ENCODE peak calls at places on chromosomes 1 and 21, in ten cellular contexts. S, E, D, L, C, Z, G, M, V and H are unnamed samples.

GRCh38 chr1:98264727-98265126 is 343.9 kb upstream of the DPYD start:
- DNase-seq in S (no peak), E (no peak), D (peak; percentile 31), L (no peak), C (no peak), Z (no peak), G (no peak), M (no peak), V (no peak), H (no peak)

GRCh38 chr21:41250519-41250918 is 66.1 kb upstream of the FAM3B start:
- DNase-seq in S (no peak), E (peak; percentile 42), D (peak; percentile 57), L (peak; percentile 75), C (no peak), Z (no peak), G (no peak), M (no peak), V (no peak), H (peak; percentile 66)

GRCh38 chr1:230052665-230053064 is 14.4 kb upstream of the GALNT2 start:
- DNase-seq in S (no peak), E (no peak), D (no peak), L (no peak), C (no peak), Z (no peak), G (no peak), M (no peak), V (no peak), H (no peak)

GRCh38 chr21:37463083-37463780 is 96.7 kb downstream of the DYRK1A start:
- DNase-seq in S (peak; percentile 20), E (peak; percentile 71), D (peak; percentile 69), L (peak; percentile 46), C (no peak), Z (no peak), G (peak; percentile 18), M (no peak), V (peak; percentile 44), H (peak; percentile 66)

GRCh38 chr1:206725053-206725963 is 40.6 kb downstream of the MAPKAPK2 start:
- DNase-seq in S (peak; percentile 71), E (peak; percentile 32), D (no peak), L (peak; percentile 52), C (no peak), Z (no peak), G (no peak), M (no peak), V (peak; percentile 70), H (no peak)

GRCh38 chr1:176897350-176898236 is 266.9 kb downstream of the ASTN1 start:
- DNase-seq in S (peak; percentile 52), E (peak; percentile 62), D (peak; percentile 62), L (peak; percentile 52), C (peak; percentile 72), Z (peak; percentile 17), G (peak; percentile 66), M (peak; percentile 39), V (peak; percentile 88), H (peak; percentile 37)

GRCh38 chr1:206469933-206470691 is at the start of gene IKBKE:
- DNase-seq in S (peak; percentile 80), E (peak; percentile 78), D (peak; percentile 84), L (peak; percentile 81), C (no peak), Z (peak; percentile 31), G (peak; percentile 49), M (peak; percentile 68), V (peak; percentile 87), H (peak; percentile 69)

GRCh38 chr1:207579436-207579799 is 65.5 kb upstream of the CR1L start:
- DNase-seq in S (peak; percentile 30), E (peak; percentile 44), D (peak; percentile 61), L (peak; percentile 76), C (no peak), Z (peak; percentile 20), G (peak; percentile 67), M (no peak), V (peak; percentile 70), H (peak; percentile 54)

GRCh38 chr1:93021539-93022134 is 57.4 kb upstream of the MTF2 start:
- DNase-seq in S (peak; percentile 66), E (peak; percentile 44), D (peak; percentile 66), L (peak; percentile 56), C (no peak), Z (no peak), G (peak; percentile 55), M (no peak), V (peak; percentile 46), H (no peak)

GRCh38 chr21:39601194-39601940 is 11.4 kb upstream of the B3GALT5 start:
- DNase-seq in S (no peak), E (no peak), D (peak; percentile 15), L (peak; percentile 21), C (no peak), Z (no peak), G (no peak), M (no peak), V (no peak), H (no peak)

GRCh38 chr1:48493970-48494769 is 22.2 kb upstream of the SPATA6 start:
- DNase-seq in S (no peak), E (peak; percentile 94), D (peak; percentile 85), L (peak; percentile 52), C (no peak), Z (peak; percentile 91), G (peak; percentile 84), M (no peak), V (no peak), H (peak; percentile 78)